ENCODE peak calls at places on chromosomes 6 and 20, in eight cellular contexts. Q is naive B cell, F is mammary epithelial cell, Z is EL, B is fibroblast of pulmonary artery, L is H54, S is GM23248, J is NCI-H1436. G is an unnamed sample.

GRCh38 chr6:109874621-109875020 is 103.5 kb upstream of the GPR6 start:
- DNase-seq in Q (no peak), F (no peak), Z (no peak), B (no peak), L (no peak), S (no peak), J (no peak), G (no peak)

GRCh38 chr6:154408906-154409500 is 52.4 kb upstream of the IPCEF1 start:
- DNase-seq in Q (no peak), F (no peak), Z (no peak), B (peak; percentile 52), L (no peak), S (peak; percentile 32), J (no peak), G (no peak)

GRCh38 chr6:1641391-1641790 is 31.7 kb downstream of the FOXC1 start:
- DNase-seq in Q (no peak), F (peak; percentile 81), Z (no peak), B (no peak), L (peak; percentile 66), S (no peak), J (no peak), G (peak; percentile 69)

GRCh38 chr6:125728739-125729138 is 20.7 kb upstream of the HEY2 start:
- DNase-seq in Q (no peak), F (no peak), Z (no peak), B (no peak), L (no peak), S (no peak), J (no peak), G (peak; percentile 21)

GRCh38 chr6:157364705-157365104 is 16.3 kb upstream of the ZDHHC14 start:
- DNase-seq in Q (no peak), F (no peak), Z (no peak), B (no peak), L (no peak), S (peak; percentile 49), J (no peak), G (no peak)

GRCh38 chr20:20781029-20781428 is 68.6 kb upstream of the RALGAPA2 start:
- DNase-seq in Q (no peak), F (no peak), Z (no peak), B (no peak), L (no peak), S (no peak), J (no peak), G (no peak)

GRCh38 chr20:37976862-37977261 is 56.4 kb downstream of the TTI1 start:
- DNase-seq in Q (no peak), F (no peak), Z (no peak), B (no peak), L (no peak), S (no peak), J (peak; percentile 41), G (no peak)

GRCh38 chr6:161066511-161066910 is 74.9 kb downstream of the MAP3K4 start:
- DNase-seq in Q (no peak), F (no peak), Z (no peak), B (no peak), L (no peak), S (peak; percentile 25), J (no peak), G (peak; percentile 22)

GRCh38 chr6:149154137-149154900 is 163.2 kb upstream of the TAB2 start:
- DNase-seq in Q (no peak), F (no peak), Z (no peak), B (no peak), L (no peak), S (no peak), J (no peak), G (no peak)

GRCh38 chr20:6473197-6473596 is 294.3 kb upstream of the BMP2 start:
- DNase-seq in Q (no peak), F (peak; percentile 88), Z (no peak), B (peak; percentile 33), L (no peak), S (peak; percentile 5), J (no peak), G (peak; percentile 93)

GRCh38 chr6:147787407-147787806 is 278.9 kb downstream of the SAMD5 start:
- DNase-seq in Q (no peak), F (no peak), Z (no peak), B (no peak), L (no peak), S (no peak), J (no peak), G (no peak)

GRCh38 chr6:5365430-5366195 is 104.3 kb downstream of the FARS2 start:
- DNase-seq in Q (no peak), F (no peak), Z (no peak), B (no peak), L (no peak), S (no peak), J (no peak), G (no peak)

GRCh38 chr6:169451065-169451840 is 197.6 kb upstream of the THBS2 start:
- DNase-seq in Q (no peak), F (no peak), Z (no peak), B (peak; percentile 18), L (no peak), S (peak; percentile 27), J (no peak), G (peak; percentile 48)

GRCh38 chr20:62381202-62381797 is 5.6 kb upstream of the RPS21 start:
- DNase-seq in Q (no peak), F (peak; percentile 79), Z (peak; percentile 66), B (peak; percentile 74), L (no peak), S (peak; percentile 91), J (no peak), G (peak; percentile 79)

GRCh38 chr6:136989591-136990578 is 54.9 kb downstream of the IL20RA start:
- DNase-seq in Q (no peak), F (no peak), Z (peak; percentile 7), B (no peak), L (no peak), S (peak; percentile 28), J (peak; percentile 28), G (no peak)

GRCh38 chr6:35795453-35796071 is 1.6 kb downstream of the CLPS start:
- DNase-seq in Q (no peak), F (no peak), Z (no peak), B (no peak), L (no peak), S (no peak), J (no peak), G (no peak)

GRCh38 chr6:164108869-164109769 is 694.6 kb downstream of the QKI start:
- DNase-seq in Q (no peak), F (no peak), Z (peak; percentile 84), B (peak; percentile 56), L (peak; percentile 7), S (peak; percentile 35), J (no peak), G (peak; percentile 11)

GRCh38 chr20:50621068-50621467 is 70.3 kb downstream of the RIPOR3 start:
- DNase-seq in Q (no peak), F (no peak), Z (no peak), B (no peak), L (no peak), S (no peak), J (no peak), G (no peak)

GRCh38 chr6:126548301-126548700 is 208.4 kb downstream of the CENPW start:
- DNase-seq in Q (no peak), F (no peak), Z (peak; percentile 1), B (no peak), L (no peak), S (peak; percentile 34), J (no peak), G (no peak)

GRCh38 chr6:11011787-11012234 is 32.3 kb downstream of the ELOVL2 start:
- DNase-seq in Q (no peak), F (no peak), Z (no peak), B (peak; percentile 68), L (no peak), S (peak; percentile 53), J (no peak), G (peak; percentile 49)

GRCh38 chr6:167229586-167229985 is 61.5 kb upstream of the UNC93A start:
- DNase-seq in Q (no peak), F (no peak), Z (no peak), B (no peak), L (no peak), S (no peak), J (no peak), G (no peak)

G was measured in foreskin keratinocyte.